ENCODE peak calls at places on chromosomes 6 and 20, in six cellular contexts. J is NCI-H1092 treated with DMSO at 0.1 percent for 48 hours; A is hippocampal formation; R is activated CD4-positive, alpha-beta T cell treated with anti-CD3 and anti-CD28 coated beads, Interleukin-2, amount 10 ng/mL, durations not matched to agents 24 days and 14 days; H is NCI-H524; P is tibial artery. O is an unnamed sample.

GRCh38 chr6:149964243-149965190 is 774 bp downstream of the ULBP1 start:
- DNase-seq in J (peak; percentile 42), R (peak; percentile 78), A (no peak), H (peak; percentile 52), P (no peak), O (no peak)

GRCh38 chr6:45724511-45724910 is 291.1 kb downstream of the CLIC5 start:
- DNase-seq in H (no peak), J (no peak), R (no peak), P (no peak), A (no peak), O (no peak)

GRCh38 chr6:162940426-162940825 is 212.7 kb downstream of the PACRG start:
- DNase-seq in J (no peak), R (no peak), H (no peak), P (no peak), A (no peak), O (peak; percentile 18)

GRCh38 chr20:19727251-19727847 is 30.7 kb upstream of the RIN2 start:
- DNase-seq in A (no peak), R (no peak), J (no peak), H (no peak), P (no peak), O (no peak)

GRCh38 chr6:146781836-146782235 is 183.1 kb downstream of the ADGB start:
- DNase-seq in R (no peak), A (no peak), J (no peak), H (no peak), P (no peak), O (no peak)

GRCh38 chr6:95243091-95243490 is 334.2 kb upstream of the MANEA start:
- DNase-seq in A (no peak), J (no peak), R (no peak), H (peak; percentile 65), P (no peak), O (no peak)

GRCh38 chr20:37886851-37887297 is 16.1 kb upstream of the VSTM2L start:
- DNase-seq in H (no peak), J (peak; percentile 20), R (no peak), A (no peak), P (no peak), O (no peak)

GRCh38 chr6:42046491-42047219 is 3.7 kb upstream of the TAF8 start:
- DNase-seq in A (no peak), R (no peak), P (no peak), H (no peak), J (no peak), O (no peak)

GRCh38 chr6:10559492-10560150 is 38.5 kb downstream of the GCNT2 start:
- DNase-seq in R (no peak), H (no peak), P (no peak), A (no peak), J (no peak), O (no peak)

GRCh38 chr20:49969946-49970345 is 12.8 kb upstream of the SNAI1 start:
- DNase-seq in P (no peak), J (no peak), A (no peak), H (no peak), R (no peak), O (no peak)

GRCh38 chr20:63055575-63056235 is 48.9 kb upstream of the BHLHE23 start:
- DNase-seq in H (no peak), R (no peak), A (no peak), J (no peak), P (peak; percentile 5), O (no peak)

GRCh38 chr6:56047931-56048520 is 172.6 kb upstream of the BMP5 start:
- DNase-seq in H (no peak), A (no peak), P (no peak), J (no peak), R (no peak), O (no peak)

GRCh38 chr20:47336013-47336754 is 20.3 kb downstream of the ZMYND8 start:
- DNase-seq in P (peak; percentile 62), J (no peak), H (no peak), R (no peak), A (peak; percentile 72), O (peak; percentile 89)

GRCh38 chr6:166782541-166782940 is 155.5 kb upstream of the RPS6KA2 start:
- DNase-seq in R (peak; percentile 48), P (no peak), H (no peak), A (no peak), J (no peak), O (no peak)

GRCh38 chr20:10603971-10604864 is 69.6 kb downstream of the JAG1 start:
- DNase-seq in A (no peak), P (peak; percentile 87), R (no peak), H (no peak), J (no peak), O (no peak)

GRCh38 chr6:15945593-15946159 is 183.2 kb upstream of the MYLIP start:
- DNase-seq in A (no peak), H (no peak), P (no peak), R (no peak), J (no peak), O (no peak)

GRCh38 chr6:125136378-125136777 is 17.2 kb upstream of the TPD52L1 start:
- DNase-seq in H (no peak), P (no peak), J (no peak), R (no peak), A (no peak), O (no peak)

GRCh38 chr6:166592818-166593217 is 6.3 kb upstream of the RAMACL start:
- DNase-seq in H (no peak), A (no peak), J (no peak), P (no peak), R (no peak), O (no peak)

GRCh38 chr20:45044084-45044573 is 56.8 kb downstream of the KCNS1 start:
- DNase-seq in J (peak; percentile 52), P (no peak), H (peak; percentile 74), R (peak; percentile 83), A (peak; percentile 19), O (peak; percentile 79)

GRCh38 chr20:25061821-25062530 is 4.0 kb upstream of the ACSS1 start:
- DNase-seq in R (no peak), A (no peak), P (peak; percentile 11), J (no peak), H (no peak), O (no peak)

GRCh38 chr6:51949451-51949850 is 138.0 kb downstream of the PKHD1 start:
- DNase-seq in A (no peak), R (no peak), J (no peak), P (no peak), H (no peak), O (no peak)

GRCh38 chr6:33160728-33161323 is 31.4 kb downstream of the COL11A2 start:
- DNase-seq in P (peak; percentile 42), R (no peak), J (no peak), H (peak; percentile 1), A (no peak), O (peak; percentile 28)

GRCh38 chr20:17843246-17844132 is 125.1 kb downstream of the SNX5 start:
- DNase-seq in A (no peak), R (peak; percentile 79), J (no peak), P (peak; percentile 72), H (no peak), O (no peak)

GRCh38 chr6:34056301-34056700 is 89.6 kb downstream of the GRM4 start:
- DNase-seq in P (peak; percentile 40), H (no peak), J (no peak), A (no peak), R (no peak), O (no peak)

GRCh38 chr6:4612636-4613171 is 163.5 kb upstream of the CDYL start:
- DNase-seq in H (no peak), J (no peak), P (peak; percentile 40), A (no peak), R (no peak), O (no peak)

GRCh38 chr6:144718431-144718830 is 433.3 kb downstream of the UTRN start:
- DNase-seq in P (no peak), R (no peak), J (no peak), A (no peak), H (no peak), O (no peak)

GRCh38 chr6:14217728-14218637 is 100.4 kb downstream of the CD83 start:
- DNase-seq in H (no peak), J (peak; percentile 59), P (no peak), A (no peak), R (no peak), O (no peak)

GRCh38 chr6:7902867-7903266 is 7.7 kb downstream of the TXNDC5 start:
- DNase-seq in A (no peak), P (no peak), R (no peak), J (no peak), H (no peak), O (no peak)

GRCh38 chr20:4244700-4245485 is 229.5 kb upstream of the RNF24 start:
- DNase-seq in R (no peak), H (no peak), A (no peak), P (no peak), J (no peak), O (no peak)

GRCh38 chr6:47097092-47097945 is 55.2 kb upstream of the ADGRF1 start:
- DNase-seq in A (peak; percentile 50), H (peak; percentile 72), R (peak; percentile 78), P (peak; percentile 63), J (peak; percentile 77), O (peak; percentile 77)

GRCh38 chr6:8182857-8183256 is 80.5 kb upstream of the EEF1E1 start:
- DNase-seq in P (no peak), A (no peak), R (no peak), J (no peak), H (no peak), O (no peak)

GRCh38 chr6:138428943-138429616 is 25.1 kb downstream of the HEBP2 start:
- DNase-seq in A (no peak), P (no peak), H (peak; percentile 57), J (peak; percentile 43), R (peak; percentile 75), O (peak; percentile 49)

GRCh38 chr20:4835244-4836177 is 113.8 kb downstream of the PRND start:
- DNase-seq in J (no peak), R (no peak), H (no peak), A (peak; percentile 30), P (peak; percentile 61), O (no peak)

GRCh38 chr6:161242779-161243693 is 30.8 kb downstream of the AGPAT4 start:
- DNase-seq in J (no peak), P (no peak), A (peak; percentile 42), R (no peak), H (no peak), O (peak; percentile 52)